ENCODE peak calls at places on chromosomes 16 and 17, in five cellular contexts. One of them, this sample, is unnamed.
A peak's percentile ranks its signal among the peaks of the same experiment; 100 is the strongest.

GRCh38 chr17:57256708-57257112 is 387 bp downstream of the MSI2 start:
- DNase-seq in ELR: peak; percentile 43
- DNase-seq in activated T-cell treated with anti-CD3 and anti-CD28 coated beads for 1 hour: peak; percentile 33
- DNase-seq in LHCN-M2: peak; percentile 19
- DNase-seq in posterior vena cava: no peak
- DNase-seq in this sample: peak; percentile 45

GRCh38 chr17:8698142-8699050 is 46.2 kb downstream of the CCDC42 start:
- DNase-seq in ELR: peak; percentile 43
- DNase-seq in activated T-cell treated with anti-CD3 and anti-CD28 coated beads for 1 hour: no peak
- DNase-seq in LHCN-M2: no peak
- DNase-seq in posterior vena cava: peak; percentile 89
- DNase-seq in this sample: no peak

GRCh38 chr17:30117548-30118155 is 1.0 kb downstream of the NSRP1 start:
- DNase-seq in ELR: peak; percentile 43
- DNase-seq in activated T-cell treated with anti-CD3 and anti-CD28 coated beads for 1 hour: no peak
- DNase-seq in LHCN-M2: no peak
- DNase-seq in posterior vena cava: no peak
- DNase-seq in this sample: no peak

GRCh38 chr16:22623351-22623781 is 112.7 kb downstream of the NPIPB5 start:
- DNase-seq in ELR: peak; percentile 23
- DNase-seq in activated T-cell treated with anti-CD3 and anti-CD28 coated beads for 1 hour: no peak
- DNase-seq in LHCN-M2: peak; percentile 84
- DNase-seq in posterior vena cava: no peak
- DNase-seq in this sample: no peak

GRCh38 chr17:79003661-79004411 is 5.7 kb downstream of the CANT1 start:
- DNase-seq in ELR: no peak
- DNase-seq in activated T-cell treated with anti-CD3 and anti-CD28 coated beads for 1 hour: no peak
- DNase-seq in LHCN-M2: no peak
- DNase-seq in posterior vena cava: no peak
- DNase-seq in this sample: peak; percentile 34

GRCh38 chr17:32515677-32516383 is 29.0 kb downstream of the CDK5R1 start:
- DNase-seq in ELR: no peak
- DNase-seq in activated T-cell treated with anti-CD3 and anti-CD28 coated beads for 1 hour: no peak
- DNase-seq in LHCN-M2: no peak
- DNase-seq in posterior vena cava: no peak
- DNase-seq in this sample: no peak

GRCh38 chr17:80177986-80178590 is 8.3 kb downstream of the CARD14 start:
- DNase-seq in ELR: no peak
- DNase-seq in activated T-cell treated with anti-CD3 and anti-CD28 coated beads for 1 hour: no peak
- DNase-seq in LHCN-M2: peak; percentile 5
- DNase-seq in posterior vena cava: no peak
- DNase-seq in this sample: no peak

GRCh38 chr16:29738514-29738913 is 7.3 kb downstream of the C16orf54 start:
- DNase-seq in ELR: no peak
- DNase-seq in activated T-cell treated with anti-CD3 and anti-CD28 coated beads for 1 hour: no peak
- DNase-seq in LHCN-M2: no peak
- DNase-seq in posterior vena cava: peak; percentile 2
- DNase-seq in this sample: no peak

GRCh38 chr17:82568997-82569393 is 49.5 kb downstream of the FOXK2 start:
- DNase-seq in ELR: no peak
- DNase-seq in activated T-cell treated with anti-CD3 and anti-CD28 coated beads for 1 hour: no peak
- DNase-seq in LHCN-M2: peak; percentile 31
- DNase-seq in posterior vena cava: no peak
- DNase-seq in this sample: no peak

This sample was measured in NCI-H345.